ENCODE peak calls at places on chromosome 5, in nine cellular contexts. S is activated CD8-positive, alpha-beta memory T cell treated with anti-CD3 and anti-CD28 coated beads, Interleukin-2, amount 50 U/mL, for 48 hours; D is HCT116; X is COR-L47; F is renal cortical epithelial cell; K is CD8-positive, alpha-beta memory T cell; I is stomach; P is A549; U is coronary artery. L is an unnamed sample.

GRCh38 chr5:110386782-110387181 is 339.7 kb downstream of the TMEM232 start:
- DNase-seq in S (no peak), D (no peak), X (no peak), F (peak), K (no peak), I (no peak), P (no peak), U (no peak), L (no peak)

GRCh38 chr5:75734913-75735789 is 17.9 kb upstream of the POC5 start:
- DNase-seq in S (no peak), D (peak), X (peak), F (peak), K (no peak), I (peak), P (peak), U (no peak), L (no peak)

GRCh38 chr5:103373576-103374472 is 115.3 kb downstream of the MACIR start:
- DNase-seq in S (no peak), D (no peak), X (no peak), F (peak), K (no peak), I (peak), P (no peak), U (no peak), L (no peak)

GRCh38 chr5:17290620-17290974 is 73.2 kb downstream of the BASP1 start:
- DNase-seq in S (no peak), D (no peak), X (no peak), F (no peak), K (no peak), I (no peak), P (no peak), U (no peak), L (no peak)

GRCh38 chr5:40681351-40682311 is 1.9 kb downstream of the PTGER4 start:
- DNase-seq in S (peak), D (no peak), X (no peak), F (no peak), K (no peak), I (peak), P (no peak), U (no peak), L (peak)

GRCh38 chr5:27652505-27652904 is 614.1 kb upstream of the CDH9 start:
- DNase-seq in S (no peak), D (no peak), X (no peak), F (no peak), K (no peak), I (no peak), P (no peak), U (no peak), L (no peak)

GRCh38 chr5:220008-220407 is 1.9 kb downstream of the SDHA start:
- DNase-seq in S (no peak), D (no peak), X (no peak), F (peak), K (no peak), I (no peak), P (no peak), U (no peak), L (no peak)

GRCh38 chr5:24621809-24622208 is 23.0 kb downstream of the CDH10 start:
- DNase-seq in S (no peak), D (no peak), X (peak), F (no peak), K (no peak), I (no peak), P (no peak), U (no peak), L (no peak)

GRCh38 chr5:92508271-92508670 is 1072.7 kb downstream of the NR2F1-AS1 start:
- DNase-seq in S (no peak), D (no peak), X (no peak), F (peak), K (no peak), I (no peak), P (no peak), U (no peak), L (no peak)

GRCh38 chr5:149154629-149155028 is 13.3 kb downstream of the ABLIM3 start:
- DNase-seq in S (no peak), D (no peak), X (no peak), F (no peak), K (no peak), I (no peak), P (no peak), U (no peak), L (no peak)

GRCh38 chr5:36492998-36493655 is 113.3 kb upstream of the SLC1A3 start:
- DNase-seq in S (no peak), D (peak), X (no peak), F (peak), K (no peak), I (no peak), P (no peak), U (no peak), L (no peak)

GRCh38 chr5:66757219-66757833 is 161.1 kb downstream of the MAST4 start:
- DNase-seq in S (no peak), D (peak), X (peak), F (peak), K (no peak), I (peak), P (peak), U (no peak), L (no peak)

GRCh38 chr5:81995407-81995806 is 23.6 kb downstream of the ATG10 start:
- DNase-seq in S (no peak), D (no peak), X (no peak), F (no peak), K (no peak), I (no peak), P (no peak), U (no peak), L (no peak)

GRCh38 chr5:162503796-162504195 is 436.2 kb downstream of the GABRG2 start:
- DNase-seq in S (no peak), D (no peak), X (no peak), F (no peak), K (no peak), I (no peak), P (no peak), U (no peak), L (no peak)

GRCh38 chr5:108728566-108729305 is 19.0 kb upstream of the FER start:
- DNase-seq in S (no peak), D (no peak), X (no peak), F (no peak), K (peak), I (no peak), P (no peak), U (no peak), L (peak)

GRCh38 chr5:54807421-54807820 is 178.0 kb downstream of the ESM1 start:
- DNase-seq in S (no peak), D (no peak), X (no peak), F (peak), K (no peak), I (no peak), P (peak), U (no peak), L (no peak)

GRCh38 chr5:120464627-120465280 is 654 bp downstream of the PRR16 start:
- DNase-seq in S (no peak), D (no peak), X (no peak), F (no peak), K (no peak), I (peak), P (no peak), U (no peak), L (no peak)

L was measured in effector memory CD8-positive, alpha-beta T cell.